ENCODE peak calls at places on chromosomes 6 and 20, in four cellular contexts. V is heart left ventricle, S is thyroid gland, O is body of pancreas. R is an unnamed sample.

GRCh38 chr6:46465294-46466165 is 25.7 kb downstream of the RCAN2 start:
- DNase-seq in V (no peak), S (no peak), O (no peak), R (no peak)

GRCh38 chr20:5402903-5403531 is 86.3 kb upstream of the PROKR2 start:
- DNase-seq in V (no peak), S (no peak), O (no peak), R (no peak)

GRCh38 chr6:50842446-50842845 is 23.8 kb downstream of the TFAP2B start:
- DNase-seq in V (no peak), S (no peak), O (no peak), R (no peak)

GRCh38 chr6:83057705-83058321 is 7.8 kb downstream of the UBE3D start:
- DNase-seq in V (peak; percentile 19), S (peak; percentile 32), O (peak; percentile 41), R (no peak)

GRCh38 chr20:4875578-4876067 is 125.7 kb downstream of the SLC23A2 start:
- DNase-seq in V (no peak), S (peak; percentile 79), O (no peak), R (no peak)

GRCh38 chr20:37529214-37529967 is 1.7 kb upstream of the BLCAP start:
- DNase-seq in V (no peak), S (no peak), O (no peak), R (no peak)

GRCh38 chr6:125363360-125364121 is 61.8 kb upstream of the HDDC2 start:
- DNase-seq in V (peak; percentile 84), S (peak; percentile 59), O (peak; percentile 37), R (peak; percentile 39)

GRCh38 chr6:25094726-25095125 is 159.0 kb upstream of the RIPOR2 start:
- DNase-seq in V (no peak), S (no peak), O (no peak), R (no peak)

GRCh38 chr6:71250050-71250689 is 38.4 kb upstream of the OGFRL1 start:
- DNase-seq in V (peak; percentile 17), S (no peak), O (no peak), R (no peak)

GRCh38 chr6:111894272-111894671 is 21.0 kb upstream of the FYN start:
- DNase-seq in V (no peak), S (no peak), O (no peak), R (no peak)

GRCh38 chr6:113182370-113183141 is 674.6 kb upstream of the MARCKS start:
- DNase-seq in V (no peak), S (no peak), O (no peak), R (no peak)

GRCh38 chr20:17732907-17733521 is 33.2 kb downstream of the BANF2 start:
- DNase-seq in V (no peak), S (no peak), O (peak; percentile 41), R (no peak)

GRCh38 chr6:160041608-160042007 is 72.7 kb downstream of the IGF2R start:
- DNase-seq in V (peak; percentile 38), S (peak; percentile 96), O (peak; percentile 60), R (peak; percentile 55)

GRCh38 chr20:37990571-37991151 is 42.6 kb downstream of the TTI1 start:
- DNase-seq in V (peak; percentile 59), S (peak; percentile 27), O (peak; percentile 31), R (no peak)

GRCh38 chr6:41471064-41471895 is 74.9 kb upstream of the FOXP4 start:
- DNase-seq in V (no peak), S (no peak), O (no peak), R (no peak)
- TF ChIP-seq CTCF in V (no peak), S (no peak), O (no peak), R (no peak)

DNA sequence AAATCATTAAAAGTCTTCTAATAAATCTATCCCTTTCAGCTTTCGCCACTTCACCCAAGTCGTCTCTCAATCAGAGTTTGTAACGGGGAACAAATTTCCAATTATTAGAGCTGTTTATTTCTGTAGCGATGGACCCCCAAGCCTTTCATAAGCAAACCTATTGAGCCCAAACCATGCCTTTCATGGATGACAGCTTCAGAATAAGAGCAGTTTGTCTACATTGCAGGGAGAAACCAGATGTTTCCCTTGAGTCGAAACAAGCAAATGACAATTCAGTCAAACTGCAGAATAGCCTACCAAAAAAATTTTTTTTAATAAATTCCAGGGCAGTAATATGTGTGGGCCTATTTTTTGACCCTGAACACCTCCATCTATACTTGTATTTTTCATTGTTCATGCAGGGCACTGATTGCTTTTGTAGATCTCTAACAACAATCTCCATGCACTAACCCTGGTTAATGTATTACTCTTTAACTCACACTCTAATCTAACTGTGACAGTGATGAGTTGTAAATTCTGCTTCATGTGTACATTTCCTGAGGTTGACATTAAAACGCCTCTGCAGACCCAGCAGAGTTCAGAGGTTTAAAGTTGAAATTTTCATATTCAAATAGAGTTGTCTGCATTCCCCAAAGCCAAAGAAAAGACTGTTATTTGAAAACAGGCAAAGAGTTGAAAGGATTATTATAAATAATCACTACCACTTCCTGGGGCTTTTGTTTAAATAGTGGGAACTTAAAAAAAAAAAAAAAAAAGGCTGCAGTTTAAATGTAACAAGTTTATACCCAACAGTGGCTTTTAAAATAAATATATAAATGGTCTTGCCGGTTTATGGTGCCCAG is 64.5 kb downstream of the ATP9A start:
- DNase-seq in V (no peak), S (no peak), O (no peak), R (no peak)
- H3K4me1 ChIP-seq in V (no peaks in the 10 kb centered on the region), S (peaks cover 5% of the 10 kb centered on the region), O (peaks cover 31% of the 10 kb centered on the region), R (no peaks in the 10 kb centered on the region)

DNA sequence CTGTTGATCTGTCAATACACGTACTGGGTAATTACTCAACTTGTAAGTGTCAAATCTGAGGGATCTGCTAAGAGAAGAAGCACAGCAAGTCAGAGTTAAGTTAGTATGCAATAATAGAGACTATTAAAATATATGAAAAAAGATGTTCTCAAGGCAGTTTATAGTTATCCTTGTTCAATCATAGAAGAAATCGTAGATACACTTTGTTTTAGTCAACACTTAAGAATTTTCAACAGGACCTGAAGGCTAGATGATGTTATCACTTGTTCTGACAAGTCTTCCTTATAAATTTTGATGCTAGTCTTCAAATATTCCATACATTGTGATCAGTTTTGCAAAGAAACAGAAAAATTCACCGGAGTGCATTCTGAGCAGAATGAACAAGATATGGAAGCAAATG is 91.1 kb upstream of the KCNQ5 start:
- DNase-seq in V (no peak), S (no peak), O (no peak), R (no peak)
- TF ChIP-seq POLR2A in V (no peak), S (no peak), O (no peak), R (no peak)

GRCh38 chr6:32825966-32826365 is 9.2 kb upstream of the HLA-DOB start:
- DNase-seq in V (no peak), S (no peak), O (no peak), R (no peak)
- TF ChIP-seq CTCF in V (peak; percentile 43), S (peak; percentile 30), O (peak; percentile 53), R (no peak)

DNA sequence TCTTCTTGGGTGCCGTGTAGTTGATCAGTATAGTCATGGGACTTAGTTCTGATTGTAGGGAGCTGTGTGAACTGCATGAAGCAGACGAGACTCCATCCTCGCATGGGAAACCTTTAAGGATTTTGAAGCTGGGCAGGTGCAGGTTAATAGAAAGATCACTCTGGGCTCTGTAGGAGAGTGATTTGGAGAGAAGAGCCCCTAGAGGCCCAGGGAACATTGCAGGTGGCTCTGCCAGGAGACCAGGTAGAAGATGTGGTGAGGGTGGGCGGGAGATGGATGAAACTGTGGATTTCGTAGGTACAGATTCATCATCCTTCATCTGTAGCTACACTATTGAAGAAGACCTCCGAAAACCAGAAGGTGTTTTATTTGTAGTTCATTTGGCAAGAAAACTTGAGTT is 53.3 kb downstream of the UTRN start:
- DNase-seq in V (no peak), S (no peak), O (no peak), R (no peak)
- H3K4me1 ChIP-seq in V (peaks cover 88% of the 10 kb centered on the region), S (peaks cover 87% of the 10 kb centered on the region), O (peaks cover 80% of the 10 kb centered on the region), R (peaks cover 6% of the 10 kb centered on the region)